ENCODE peak calls at places on chromosomes 11 and 22, in ten cellular contexts. V, M, K, Y, G, Z, F, A, W and X are unnamed samples.

GRCh38 chr11:44583353-44583669 is 17.8 kb downstream of the CD82 start:
- DNase-seq in Y (no peak), Z (no peak), V (no peak), A (no peak), G (no peak), F (no peak), M (no peak), W (no peak), K (no peak), X (no peak)

GRCh38 chr11:19714387-19715363 is 2.0 kb downstream of the NAV2 start:
- DNase-seq in V (peak; percentile 48), Y (no peak), A (peak; percentile 59), G (no peak), K (no peak), F (no peak), Z (no peak), M (peak; percentile 66), W (peak; percentile 70), X (no peak)

GRCh38 chr22:29004647-29005371 is 56.8 kb downstream of the C22orf31 start:
- DNase-seq in G (no peak), K (no peak), F (peak; percentile 88), M (peak; percentile 80), A (no peak), W (peak; percentile 87), V (no peak), Z (no peak), Y (peak; percentile 85), X (no peak)

GRCh38 chr11:44950625-44951472 is at the start of gene TP53I11:
- DNase-seq in A (peak; percentile 83), V (no peak), F (peak; percentile 66), Z (peak; percentile 72), G (peak; percentile 71), W (peak; percentile 92), K (peak; percentile 62), Y (peak; percentile 83), M (no peak), X (no peak)

GRCh38 chr11:116641561-116642045 is 131.2 kb downstream of the BUD13 start:
- DNase-seq in F (peak; percentile 30), G (peak; percentile 91), A (peak; percentile 31), V (no peak), W (peak; percentile 94), K (no peak), Y (peak; percentile 52), Z (no peak), M (peak; percentile 83), X (no peak)

GRCh38 chr11:69644071-69644961 is 3.4 kb downstream of the CCND1 start:
- DNase-seq in F (no peak), Y (peak; percentile 87), W (peak; percentile 59), A (peak; percentile 91), M (no peak), V (no peak), G (peak; percentile 31), Z (no peak), K (no peak), X (no peak)

GRCh38 chr11:128018692-128019091 is 568.7 kb downstream of the ETS1 start:
- DNase-seq in W (no peak), A (no peak), V (no peak), K (no peak), F (no peak), G (no peak), Z (no peak), Y (no peak), M (no peak), X (no peak)

GRCh38 chr22:24938741-24939341 is 7.7 kb downstream of the LHFPL7 start:
- DNase-seq in W (peak; percentile 80), M (peak; percentile 55), Y (no peak), V (no peak), G (peak; percentile 35), Z (no peak), F (no peak), K (peak; percentile 11), A (peak; percentile 63), X (no peak)

GRCh38 chr11:94805994-94806393 is 37.8 kb downstream of the AMOTL1 start:
- DNase-seq in A (no peak), G (no peak), W (no peak), Y (no peak), F (no peak), M (no peak), V (no peak), Z (no peak), K (no peak), X (no peak)

GRCh38 chr11:120513436-120514315 is 2.1 kb downstream of the GRIK4 start:
- DNase-seq in W (peak; percentile 62), Z (no peak), V (no peak), A (no peak), M (no peak), G (no peak), K (no peak), F (no peak), Y (no peak), X (no peak)

GRCh38 chr11:124758355-124759267 is 3.5 kb downstream of the ESAM start:
- DNase-seq in V (no peak), F (no peak), A (peak; percentile 64), Z (peak; percentile 62), G (peak; percentile 70), W (peak; percentile 95), Y (peak; percentile 88), K (peak; percentile 55), M (peak; percentile 96), X (no peak)

GRCh38 chr11:75199412-75199955 is 41.1 kb upstream of the TPBGL start:
- DNase-seq in Z (no peak), M (no peak), K (no peak), V (no peak), W (peak; percentile 33), F (no peak), A (no peak), Y (no peak), G (no peak), X (no peak)

GRCh38 chr22:38220653-38221386 is 19.0 kb downstream of the MAFF start:
- DNase-seq in F (no peak), V (no peak), Y (no peak), G (no peak), W (peak; percentile 72), Z (no peak), M (no peak), A (no peak), K (no peak), X (no peak)

GRCh38 chr11:34960277-34960676 is 43.9 kb downstream of the PDHX start:
- DNase-seq in M (no peak), Z (no peak), A (no peak), G (peak; percentile 89), V (no peak), W (no peak), F (no peak), Y (no peak), K (no peak), X (no peak)

GRCh38 chr11:123616505-123617198 is 37.8 kb downstream of the SCN3B start:
- DNase-seq in A (peak; percentile 91), M (no peak), W (no peak), Z (no peak), G (no peak), F (no peak), V (no peak), Y (no peak), K (no peak), X (no peak)

GRCh38 chr11:92204731-92205130 is 19.9 kb upstream of the FAT3 start:
- DNase-seq in W (no peak), K (no peak), M (no peak), G (no peak), Y (peak; percentile 73), F (no peak), V (no peak), A (peak; percentile 20), Z (no peak), X (no peak)

GRCh38 chr22:24429411-24430365 is 2.3 kb downstream of the ADORA2A start:
- DNase-seq in M (peak; percentile 65), V (no peak), Z (peak; percentile 64), W (peak; percentile 79), G (peak; percentile 25), A (no peak), K (peak; percentile 62), F (no peak), Y (peak; percentile 84), X (no peak)

GRCh38 chr11:132430352-132431091 is 1060.1 kb downstream of the NTM start:
- DNase-seq in W (no peak), M (no peak), F (no peak), G (peak; percentile 44), A (no peak), Y (peak; percentile 26), K (no peak), Z (no peak), V (no peak), X (no peak)

GRCh38 chr11:62804310-62805043 is 763 bp downstream of the NXF1 start:
- DNase-seq in Y (peak; percentile 26), M (no peak), G (no peak), K (peak; percentile 29), V (peak; percentile 35), Z (no peak), W (no peak), A (peak; percentile 61), F (no peak), X (no peak)

GRCh38 chr11:60825790-60826189 is 16.1 kb upstream of the CCDC86 start:
- DNase-seq in V (no peak), G (no peak), W (no peak), Y (no peak), A (no peak), K (no peak), F (no peak), M (no peak), Z (no peak), X (no peak)

GRCh38 chr22:31921106-31921505 is 23.2 kb upstream of the YWHAH start:
- DNase-seq in W (no peak), Z (no peak), G (no peak), V (no peak), K (no peak), M (no peak), Y (no peak), F (no peak), A (no peak), X (no peak)

GRCh38 chr11:29129850-29130249 is 887.0 kb downstream of the KCNA4 start:
- DNase-seq in A (peak; percentile 56), G (no peak), W (no peak), M (no peak), F (no peak), Z (no peak), K (no peak), Y (no peak), V (no peak), X (no peak)

GRCh38 chr11:2949920-2950319 is 20.7 kb upstream of the PHLDA2 start:
- DNase-seq in G (no peak), K (no peak), M (no peak), W (no peak), F (no peak), A (no peak), V (no peak), Z (no peak), Y (no peak), X (no peak)

GRCh38 chr11:85752890-85753581 is 57.9 kb downstream of the SYTL2 start:
- DNase-seq in F (no peak), K (peak; percentile 81), M (no peak), V (no peak), G (no peak), A (no peak), Z (peak; percentile 84), W (no peak), Y (peak; percentile 49), X (no peak)